ENCODE peak calls at places on chromosomes 7 and 10, in nine cellular contexts. Z is mesothelial cell of epicardium; K is brain microvascular endothelial cell; C is glutamatergic neuron; Y is left ventricle myocardium inferior; N is activated CD4-positive, alpha-beta T cell treated with anti-CD3 and anti-CD28 coated beads for 48 hours; U is BJ; B is T-helper 2 cell; M is activated CD8-positive, alpha-beta memory T cell treated with anti-CD3 and anti-CD28 coated beads for 48 hours. F is an unnamed sample.

GRCh38 chr10:62815373-62816111 is 624 bp downstream of the EGR2 start:
- DNase-seq in M (peak; percentile 17), Z (no peak), Y (no peak), K (no peak), C (peak; percentile 36), N (peak; percentile 36), B (no peak), U (no peak), F (peak; percentile 22)

GRCh38 chr10:17951868-17952371 is at the start of gene SLC39A12:
- DNase-seq in U (no peak), Y (no peak), K (peak; percentile 69), B (no peak), M (no peak), Z (no peak), N (no peak), C (no peak), F (no peak)

GRCh38 chr10:122532601-122533266 is 27.8 kb upstream of the DMBT1 start:
- DNase-seq in Y (no peak), B (no peak), C (no peak), N (no peak), M (no peak), U (no peak), Z (no peak), K (no peak), F (no peak)

GRCh38 chr10:36351159-36351558 is 709.1 kb upstream of the FZD8 start:
- DNase-seq in Y (no peak), N (no peak), M (no peak), Z (no peak), B (no peak), U (no peak), K (no peak), C (no peak), F (no peak)

GRCh38 chr10:129079705-129080104 is 387.3 kb upstream of the MGMT start:
- DNase-seq in B (no peak), U (no peak), K (no peak), Z (no peak), Y (peak; percentile 73), N (no peak), M (no peak), C (no peak), F (no peak)

GRCh38 chr7:30238721-30239441 is 45.5 kb upstream of the ZNRF2 start:
- DNase-seq in M (no peak), B (no peak), N (peak; percentile 72), U (no peak), Z (no peak), C (no peak), K (no peak), Y (peak; percentile 44), F (peak; percentile 89)

GRCh38 chr10:43199684-43200537 is 61.7 kb downstream of the CSGALNACT2 start:
- DNase-seq in N (no peak), Y (no peak), K (no peak), B (no peak), C (no peak), Z (no peak), M (no peak), U (no peak), F (no peak)

GRCh38 chr7:21192662-21193061 is 235.2 kb upstream of the SP4 start:
- DNase-seq in M (no peak), Z (no peak), B (no peak), C (no peak), Y (no peak), N (no peak), K (no peak), U (no peak), F (no peak)

GRCh38 chr7:99079104-99079503 is 64.8 kb downstream of the SMURF1 start:
- DNase-seq in B (no peak), C (no peak), Z (no peak), U (no peak), N (peak; percentile 7), Y (no peak), M (no peak), K (no peak), F (no peak)

GRCh38 chr10:124693801-124694416 is 50.3 kb downstream of the FAM53B start:
- DNase-seq in M (no peak), N (peak; percentile 27), C (no peak), B (no peak), Y (no peak), U (no peak), Z (no peak), K (no peak), F (no peak)

GRCh38 chr10:124105594-124105993 is 12.2 kb upstream of the CHST15 start:
- DNase-seq in C (no peak), N (no peak), Z (no peak), B (no peak), K (no peak), M (no peak), Y (no peak), U (no peak), F (no peak)

GRCh38 chr10:104076743-104077160 is 8.9 kb downstream of the COL17A1 start:
- DNase-seq in K (peak; percentile 76), Y (peak; percentile 53), C (no peak), M (no peak), B (no peak), Z (no peak), U (no peak), N (no peak), F (peak; percentile 98)

GRCh38 chr7:36775673-36776072 is 51.4 kb upstream of the AOAH start:
- DNase-seq in M (no peak), N (no peak), Y (no peak), B (no peak), K (no peak), C (no peak), Z (no peak), U (no peak), F (no peak)

GRCh38 chr10:122878799-122879338 is 512 bp downstream of the FAM24B start:
- DNase-seq in N (no peak), Y (no peak), M (no peak), K (no peak), U (no peak), B (no peak), Z (no peak), C (no peak), F (peak; percentile 15)

GRCh38 chr10:93039721-93040120 is 20.9 kb upstream of the CYP26C1 start:
- DNase-seq in K (peak; percentile 40), U (no peak), Z (no peak), Y (no peak), N (no peak), C (no peak), M (no peak), B (no peak), F (no peak)

GRCh38 chr7:116093516-116094301 is 63.1 kb upstream of the TFEC start:
- DNase-seq in Y (no peak), N (no peak), C (no peak), M (no peak), K (no peak), Z (no peak), U (no peak), B (no peak), F (no peak)

GRCh38 chr10:69346776-69347175 is 68.5 kb downstream of the HK1 start:
- DNase-seq in U (no peak), B (no peak), Z (no peak), C (no peak), Y (no peak), M (no peak), N (no peak), K (no peak), F (no peak)

GRCh38 chr7:104045183-104045582 is 55.7 kb upstream of the RELN start:
- DNase-seq in N (no peak), U (no peak), Z (no peak), B (no peak), K (peak; percentile 4), Y (no peak), C (no peak), M (no peak), F (no peak)

GRCh38 chr7:94056796-94057207 is 52.6 kb upstream of the BET1 start:
- DNase-seq in U (peak; percentile 62), Y (no peak), C (no peak), K (peak; percentile 82), N (no peak), B (no peak), M (no peak), Z (no peak), F (no peak)

GRCh38 chr10:108970016-108970415 is 953.3 kb downstream of the XPNPEP1 start:
- DNase-seq in K (no peak), N (no peak), U (no peak), Z (peak; percentile 22), C (no peak), M (no peak), Y (no peak), B (no peak), F (peak; percentile 10)

GRCh38 chr7:34320926-34321609 is 336.9 kb upstream of the NPSR1 start:
- DNase-seq in B (peak; percentile 4), N (peak; percentile 58), M (no peak), C (peak; percentile 67), Y (peak; percentile 29), U (peak; percentile 35), K (peak; percentile 66), Z (peak; percentile 24), F (peak; percentile 48)

GRCh38 chr7:894927-895450 is 18.6 kb downstream of the GET4 start:
- DNase-seq in C (no peak), U (no peak), K (no peak), Y (no peak), B (no peak), Z (no peak), M (no peak), N (no peak), F (no peak)

GRCh38 chr7:137789215-137789899 is 57.4 kb downstream of the DGKI start:
- DNase-seq in M (no peak), B (no peak), K (no peak), U (no peak), N (no peak), Z (no peak), C (no peak), Y (no peak), F (no peak)

GRCh38 chr10:15796762-15797161 is 63.5 kb downstream of the MINDY3 start:
- DNase-seq in K (no peak), Z (no peak), B (no peak), M (no peak), Y (no peak), C (no peak), U (no peak), N (no peak), F (no peak)

GRCh38 chr10:107545717-107546116 is 381.2 kb upstream of the SORCS1 start:
- DNase-seq in B (no peak), Y (no peak), U (no peak), Z (no peak), N (no peak), M (no peak), C (no peak), K (no peak), F (no peak)

GRCh38 chr10:1198453-1199344 is 142.5 kb downstream of the WDR37 start:
- DNase-seq in K (no peak), Z (no peak), C (no peak), Y (no peak), N (no peak), B (no peak), M (no peak), U (no peak), F (no peak)

GRCh38 chr10:7409045-7409731 is 1.6 kb downstream of the SFMBT2 start:
- DNase-seq in M (peak; percentile 40), Z (no peak), Y (peak; percentile 29), U (no peak), N (peak; percentile 79), B (no peak), C (peak; percentile 43), K (no peak), F (no peak)

GRCh38 chr10:61464461-61465215 is 11.5 kb upstream of the TMEM26 start:
- DNase-seq in M (no peak), Y (no peak), N (no peak), C (no peak), K (peak; percentile 45), Z (no peak), B (no peak), U (peak; percentile 45), F (peak; percentile 8)